ENCODE peak calls at places on chromosome 6, in seven cellular contexts. One of them, this sample, is unnamed.

GRCh38 chr6:3938715-3939376 is 89.7 kb downstream of the FAM50B start:
- DNase-seq in left ventricle myocardium inferior: no peak
- DNase-seq in upper lobe of left lung: no peak
- DNase-seq in EH: no peak
- DNase-seq in T-cell: no peak
- DNase-seq in naive thymus-derived CD8-positive, alpha-beta T cell: no peak
- DNase-seq in aorta: no peak
- DNase-seq in this sample: no peak

GRCh38 chr6:152874846-152875568 is 107.8 kb downstream of the FBXO5 start:
- DNase-seq in left ventricle myocardium inferior: no peak
- DNase-seq in upper lobe of left lung: no peak
- DNase-seq in EH: no peak
- DNase-seq in T-cell: no peak
- DNase-seq in naive thymus-derived CD8-positive, alpha-beta T cell: no peak
- DNase-seq in aorta: no peak
- DNase-seq in this sample: no peak

GRCh38 chr6:40855481-40855880 is 183.5 kb downstream of the UNC5CL start:
- DNase-seq in left ventricle myocardium inferior: no peak
- DNase-seq in upper lobe of left lung: peak
- DNase-seq in EH: no peak
- DNase-seq in T-cell: no peak
- DNase-seq in naive thymus-derived CD8-positive, alpha-beta T cell: no peak
- DNase-seq in aorta: no peak
- DNase-seq in this sample: no peak

GRCh38 chr6:42120895-42121865 is 21.2 kb downstream of the C6orf132 start:
- DNase-seq in left ventricle myocardium inferior: no peak
- DNase-seq in upper lobe of left lung: peak
- DNase-seq in EH: peak
- DNase-seq in T-cell: no peak
- DNase-seq in naive thymus-derived CD8-positive, alpha-beta T cell: no peak
- DNase-seq in aorta: no peak
- DNase-seq in this sample: peak

GRCh38 chr6:56490994-56491393 is 151.7 kb downstream of the DST start:
- DNase-seq in left ventricle myocardium inferior: no peak
- DNase-seq in upper lobe of left lung: no peak
- DNase-seq in EH: peak
- DNase-seq in T-cell: no peak
- DNase-seq in naive thymus-derived CD8-positive, alpha-beta T cell: no peak
- DNase-seq in aorta: no peak
- DNase-seq in this sample: peak

GRCh38 chr6:154139894-154140293 is 100.9 kb downstream of the OPRM1 start:
- DNase-seq in left ventricle myocardium inferior: no peak
- DNase-seq in upper lobe of left lung: no peak
- DNase-seq in EH: no peak
- DNase-seq in T-cell: no peak
- DNase-seq in naive thymus-derived CD8-positive, alpha-beta T cell: no peak
- DNase-seq in aorta: no peak
- DNase-seq in this sample: no peak

GRCh38 chr6:132746049-132746448 is 11.7 kb downstream of the VNN2 start:
- DNase-seq in left ventricle myocardium inferior: no peak
- DNase-seq in upper lobe of left lung: no peak
- DNase-seq in EH: no peak
- DNase-seq in T-cell: no peak
- DNase-seq in naive thymus-derived CD8-positive, alpha-beta T cell: no peak
- DNase-seq in aorta: no peak
- DNase-seq in this sample: peak

GRCh38 chr6:137571854-137572253 is 77.7 kb upstream of the OLIG3 start:
- DNase-seq in left ventricle myocardium inferior: no peak
- DNase-seq in upper lobe of left lung: no peak
- DNase-seq in EH: peak
- DNase-seq in T-cell: peak
- DNase-seq in naive thymus-derived CD8-positive, alpha-beta T cell: peak
- DNase-seq in aorta: no peak
- DNase-seq in this sample: peak

GRCh38 chr6:139124887-139125672 is 9.8 kb upstream of the HECA start:
- DNase-seq in left ventricle myocardium inferior: peak
- DNase-seq in upper lobe of left lung: no peak
- DNase-seq in EH: peak
- DNase-seq in T-cell: peak
- DNase-seq in naive thymus-derived CD8-positive, alpha-beta T cell: peak
- DNase-seq in aorta: no peak
- DNase-seq in this sample: peak

GRCh38 chr6:111154981-111155380 is 67.7 kb downstream of the SLC16A10 start:
- DNase-seq in left ventricle myocardium inferior: no peak
- DNase-seq in upper lobe of left lung: no peak
- DNase-seq in EH: no peak
- DNase-seq in T-cell: no peak
- DNase-seq in naive thymus-derived CD8-positive, alpha-beta T cell: no peak
- DNase-seq in aorta: no peak
- DNase-seq in this sample: no peak

GRCh38 chr6:154430494-154430919 is 73.9 kb upstream of the IPCEF1 start:
- DNase-seq in left ventricle myocardium inferior: no peak
- DNase-seq in upper lobe of left lung: no peak
- DNase-seq in EH: no peak
- DNase-seq in T-cell: no peak
- DNase-seq in naive thymus-derived CD8-positive, alpha-beta T cell: no peak
- DNase-seq in aorta: no peak
- DNase-seq in this sample: no peak

GRCh38 chr6:69584913-69585729 is 211.7 kb downstream of the LMBRD1 start:
- DNase-seq in left ventricle myocardium inferior: no peak
- DNase-seq in upper lobe of left lung: no peak
- DNase-seq in EH: peak
- DNase-seq in T-cell: no peak
- DNase-seq in naive thymus-derived CD8-positive, alpha-beta T cell: no peak
- DNase-seq in aorta: no peak
- DNase-seq in this sample: peak

GRCh38 chr6:167678102-167679101 is 148.3 kb upstream of the AFDN start:
- DNase-seq in left ventricle myocardium inferior: peak
- DNase-seq in upper lobe of left lung: peak
- DNase-seq in EH: no peak
- DNase-seq in T-cell: no peak
- DNase-seq in naive thymus-derived CD8-positive, alpha-beta T cell: no peak
- DNase-seq in aorta: peak
- DNase-seq in this sample: no peak

GRCh38 chr6:123997223-123997622 is 193.6 kb downstream of the NKAIN2 start:
- DNase-seq in left ventricle myocardium inferior: no peak
- DNase-seq in upper lobe of left lung: no peak
- DNase-seq in EH: no peak
- DNase-seq in T-cell: no peak
- DNase-seq in naive thymus-derived CD8-positive, alpha-beta T cell: no peak
- DNase-seq in aorta: no peak
- DNase-seq in this sample: no peak

GRCh38 chr6:105424177-105424783 is 21.4 kb upstream of the PREP start:
- DNase-seq in left ventricle myocardium inferior: no peak
- DNase-seq in upper lobe of left lung: no peak
- DNase-seq in EH: peak
- DNase-seq in T-cell: peak
- DNase-seq in naive thymus-derived CD8-positive, alpha-beta T cell: peak
- DNase-seq in aorta: no peak
- DNase-seq in this sample: peak

GRCh38 chr6:108944707-108945685 is 96.8 kb downstream of the ARMC2 start:
- DNase-seq in left ventricle myocardium inferior: peak
- DNase-seq in upper lobe of left lung: no peak
- DNase-seq in EH: peak
- DNase-seq in T-cell: no peak
- DNase-seq in naive thymus-derived CD8-positive, alpha-beta T cell: no peak
- DNase-seq in aorta: no peak
- DNase-seq in this sample: peak

GRCh38 chr6:14530385-14530784 is 412.8 kb downstream of the CD83 start:
- DNase-seq in left ventricle myocardium inferior: no peak
- DNase-seq in upper lobe of left lung: no peak
- DNase-seq in EH: no peak
- DNase-seq in T-cell: no peak
- DNase-seq in naive thymus-derived CD8-positive, alpha-beta T cell: no peak
- DNase-seq in aorta: no peak
- DNase-seq in this sample: no peak

GRCh38 chr6:108648186-108648585 is 87.5 kb downstream of the FOXO3 start:
- DNase-seq in left ventricle myocardium inferior: no peak
- DNase-seq in upper lobe of left lung: no peak
- DNase-seq in EH: no peak
- DNase-seq in T-cell: no peak
- DNase-seq in naive thymus-derived CD8-positive, alpha-beta T cell: no peak
- DNase-seq in aorta: no peak
- DNase-seq in this sample: no peak

GRCh38 chr6:18792832-18793231 is 405.7 kb downstream of the RNF144B start:
- DNase-seq in left ventricle myocardium inferior: no peak
- DNase-seq in upper lobe of left lung: no peak
- DNase-seq in EH: no peak
- DNase-seq in T-cell: no peak
- DNase-seq in naive thymus-derived CD8-positive, alpha-beta T cell: no peak
- DNase-seq in aorta: no peak
- DNase-seq in this sample: no peak

GRCh38 chr6:143337201-143337949 is 113.1 kb downstream of the ADAT2 start:
- DNase-seq in left ventricle myocardium inferior: peak
- DNase-seq in upper lobe of left lung: peak
- DNase-seq in EH: no peak
- DNase-seq in T-cell: peak
- DNase-seq in naive thymus-derived CD8-positive, alpha-beta T cell: peak
- DNase-seq in aorta: peak
- DNase-seq in this sample: no peak

GRCh38 chr6:132934496-132934895 is 120.1 kb downstream of the RPS12 start:
- DNase-seq in left ventricle myocardium inferior: no peak
- DNase-seq in upper lobe of left lung: no peak
- DNase-seq in EH: no peak
- DNase-seq in T-cell: no peak
- DNase-seq in naive thymus-derived CD8-positive, alpha-beta T cell: no peak
- DNase-seq in aorta: no peak
- DNase-seq in this sample: peak

GRCh38 chr6:80457044-80457933 is 350.8 kb downstream of the BCKDHB start:
- DNase-seq in left ventricle myocardium inferior: peak
- DNase-seq in upper lobe of left lung: no peak
- DNase-seq in EH: peak
- DNase-seq in T-cell: no peak
- DNase-seq in naive thymus-derived CD8-positive, alpha-beta T cell: no peak
- DNase-seq in aorta: peak
- DNase-seq in this sample: peak

GRCh38 chr6:6749791-6750434 is 161.4 kb downstream of the LY86 start:
- DNase-seq in left ventricle myocardium inferior: peak
- DNase-seq in upper lobe of left lung: peak
- DNase-seq in EH: peak
- DNase-seq in T-cell: no peak
- DNase-seq in naive thymus-derived CD8-positive, alpha-beta T cell: no peak
- DNase-seq in aorta: no peak
- DNase-seq in this sample: peak

GRCh38 chr6:166167801-166168615 is at the start of gene TBXT:
- DNase-seq in left ventricle myocardium inferior: no peak
- DNase-seq in upper lobe of left lung: peak
- DNase-seq in EH: no peak
- DNase-seq in T-cell: no peak
- DNase-seq in naive thymus-derived CD8-positive, alpha-beta T cell: no peak
- DNase-seq in aorta: no peak
- DNase-seq in this sample: no peak

GRCh38 chr6:34526241-34526972 is 29.7 kb downstream of the SPDEF start:
- DNase-seq in left ventricle myocardium inferior: no peak
- DNase-seq in upper lobe of left lung: peak
- DNase-seq in EH: no peak
- DNase-seq in T-cell: no peak
- DNase-seq in naive thymus-derived CD8-positive, alpha-beta T cell: no peak
- DNase-seq in aorta: peak
- DNase-seq in this sample: no peak

GRCh38 chr6:56691201-56691595 is 48.5 kb upstream of the DST start:
- DNase-seq in left ventricle myocardium inferior: no peak
- DNase-seq in upper lobe of left lung: no peak
- DNase-seq in EH: no peak
- DNase-seq in T-cell: no peak
- DNase-seq in naive thymus-derived CD8-positive, alpha-beta T cell: no peak
- DNase-seq in aorta: no peak
- DNase-seq in this sample: no peak

GRCh38 chr6:166032366-166033171 is 135.1 kb downstream of the TBXT start:
- DNase-seq in left ventricle myocardium inferior: peak
- DNase-seq in upper lobe of left lung: no peak
- DNase-seq in EH: peak
- DNase-seq in T-cell: no peak
- DNase-seq in naive thymus-derived CD8-positive, alpha-beta T cell: no peak
- DNase-seq in aorta: no peak
- DNase-seq in this sample: peak

GRCh38 chr6:41469951-41470340 is 76.2 kb upstream of the FOXP4 start:
- DNase-seq in left ventricle myocardium inferior: no peak
- DNase-seq in upper lobe of left lung: peak
- DNase-seq in EH: peak
- DNase-seq in T-cell: peak
- DNase-seq in naive thymus-derived CD8-positive, alpha-beta T cell: no peak
- DNase-seq in aorta: no peak
- DNase-seq in this sample: no peak

GRCh38 chr6:52232990-52233389 is 11.3 kb downstream of the IL17F start:
- DNase-seq in left ventricle myocardium inferior: no peak
- DNase-seq in upper lobe of left lung: no peak
- DNase-seq in EH: no peak
- DNase-seq in T-cell: no peak
- DNase-seq in naive thymus-derived CD8-positive, alpha-beta T cell: no peak
- DNase-seq in aorta: no peak
- DNase-seq in this sample: no peak